ENCODE peak calls at places on chromosomes 2 and 18, in nine cellular contexts. T is stomach; Z is SHP77; G is mammary epithelial cell; V is activated CD4-positive, alpha-beta T cell treated with anti-CD3 and anti-CD28 coated beads, Interleukin-2, amount 10 ng/mL, durations not matched to agents 7 days and 5 days; N is AG10803; Y is GM20000; A is A549; P is head of caudate nucleus. K is an unnamed sample.

GRCh38 chr18:37254256-37254880 is 311.2 kb downstream of the CELF4 start:
- DNase-seq in T (peak), Z (no peak), G (no peak), V (no peak), N (no peak), Y (no peak), A (no peak), P (no peak), K (no peak)

GRCh38 chr2:233810385-233810784 is 32.3 kb downstream of the MROH2A start:
- DNase-seq in T (peak), Z (no peak), G (no peak), V (no peak), N (no peak), Y (no peak), A (no peak), P (peak), K (no peak)

GRCh38 chr2:171836151-171836910 is 57.7 kb downstream of the SLC25A12 start:
- DNase-seq in T (no peak), Z (no peak), G (no peak), V (no peak), N (peak), Y (no peak), A (no peak), P (no peak), K (no peak)

GRCh38 chr2:109185801-109186570 is 57.0 kb downstream of the SH3RF3 start:
- DNase-seq in T (no peak), Z (no peak), G (no peak), V (no peak), N (peak), Y (no peak), A (no peak), P (no peak), K (no peak)

GRCh38 chr2:10514743-10515142 is 66.6 kb upstream of the ODC1 start:
- DNase-seq in T (no peak), Z (no peak), G (peak), V (no peak), N (peak), Y (no peak), A (peak), P (no peak), K (peak)

GRCh38 chr2:109470121-109470921 is 143.4 kb downstream of the SEPTIN10 start:
- DNase-seq in T (no peak), Z (no peak), G (peak), V (no peak), N (peak), Y (no peak), A (no peak), P (no peak), K (peak)

GRCh38 chr2:37560863-37561614 is 110.4 kb downstream of the CDC42EP3 start:
- DNase-seq in T (no peak), Z (no peak), G (no peak), V (no peak), N (peak), Y (no peak), A (no peak), P (no peak), K (no peak)

GRCh38 chr2:232633413-232634318 is at the start of gene EFHD1:
- DNase-seq in T (peak), Z (no peak), G (peak), V (peak), N (peak), Y (peak), A (peak), P (peak), K (peak)

GRCh38 chr18:26103579-26103978 is 13.2 kb upstream of the SS18 start:
- DNase-seq in T (no peak), Z (no peak), G (no peak), V (peak), N (no peak), Y (no peak), A (no peak), P (no peak), K (peak)

GRCh38 chr2:73998451-73998850 is 13.7 kb downstream of the TET3 start:
- DNase-seq in T (no peak), Z (no peak), G (no peak), V (peak), N (no peak), Y (no peak), A (no peak), P (peak), K (no peak)

GRCh38 chr2:1990151-1990589 is 245.9 kb upstream of the PXDN start:
- DNase-seq in T (no peak), Z (no peak), G (no peak), V (peak), N (no peak), Y (no peak), A (no peak), P (no peak), K (no peak)

GRCh38 chr2:85181093-85181685 is 48.0 kb downstream of the TCF7L1 start:
- DNase-seq in T (no peak), Z (no peak), G (no peak), V (no peak), N (peak), Y (no peak), A (no peak), P (no peak), K (no peak)

GRCh38 chr18:29154758-29155725 is 978.1 kb upstream of the CDH2 start:
- DNase-seq in T (no peak), Z (no peak), G (peak), V (no peak), N (peak), Y (no peak), A (no peak), P (no peak), K (peak)

GRCh38 chr2:239575931-239576445 is 175.2 kb upstream of the HDAC4 start:
- DNase-seq in T (no peak), Z (no peak), G (no peak), V (no peak), N (no peak), Y (no peak), A (no peak), P (no peak), K (no peak)

GRCh38 chr2:60551241-60552095 is 2.0 kb downstream of the BCL11A start:
- DNase-seq in T (peak), Z (peak), G (peak), V (no peak), N (peak), Y (peak), A (no peak), P (no peak), K (peak)

GRCh38 chr18:66393463-66393862 is 210.4 kb downstream of the CDH19 start:
- DNase-seq in T (no peak), Z (no peak), G (no peak), V (no peak), N (no peak), Y (no peak), A (no peak), P (no peak), K (no peak)

GRCh38 chr2:119749405-119750066 is 10.2 kb upstream of the PTPN4 start:
- DNase-seq in T (no peak), Z (no peak), G (peak), V (no peak), N (no peak), Y (no peak), A (no peak), P (no peak), K (peak)

GRCh38 chr2:219186754-219187456 is 8.8 kb downstream of the RETREG2 start:
- DNase-seq in T (no peak), Z (no peak), G (no peak), V (no peak), N (no peak), Y (peak), A (no peak), P (no peak), K (no peak)

GRCh38 chr2:11647834-11648600 is 22.0 kb downstream of the NTSR2 start:
- DNase-seq in T (no peak), Z (no peak), G (peak), V (no peak), N (peak), Y (no peak), A (no peak), P (no peak), K (peak)

GRCh38 chr2:148812306-148812705 is 62.7 kb upstream of the KIF5C start:
- DNase-seq in T (no peak), Z (no peak), G (peak), V (no peak), N (peak), Y (no peak), A (no peak), P (no peak), K (peak)

GRCh38 chr2:229815858-229816257 is 101.5 kb upstream of the DNER start:
- DNase-seq in T (no peak), Z (no peak), G (peak), V (no peak), N (peak), Y (no peak), A (peak), P (no peak), K (peak)

GRCh38 chr2:175687465-175687864 is 314.6 kb downstream of the LNPK start:
- DNase-seq in T (no peak), Z (no peak), G (no peak), V (no peak), N (no peak), Y (no peak), A (no peak), P (no peak), K (no peak)

GRCh38 chr2:26195006-26195961 is 22.4 kb downstream of the GAREM2 start:
- DNase-seq in T (no peak), Z (no peak), G (no peak), V (no peak), N (peak), Y (no peak), A (no peak), P (no peak), K (no peak)

GRCh38 chr2:120110507-120110906 is 97.6 kb downstream of the EPB41L5 start:
- DNase-seq in T (no peak), Z (no peak), G (no peak), V (no peak), N (no peak), Y (no peak), A (no peak), P (no peak), K (no peak)

GRCh38 chr18:63829886-63830285 is 54.7 kb downstream of the SERPINB7 start:
- DNase-seq in T (no peak), Z (no peak), G (no peak), V (no peak), N (no peak), Y (no peak), A (no peak), P (no peak), K (no peak)

GRCh38 chr2:43269706-43270105 is 43.3 kb upstream of the ZFP36L2 start:
- DNase-seq in T (peak), Z (peak), G (no peak), V (no peak), N (peak), Y (no peak), A (no peak), P (no peak), K (peak)

GRCh38 chr2:7530001-7530400 is 612.8 kb downstream of the RNF144A start:
- DNase-seq in T (no peak), Z (no peak), G (peak), V (no peak), N (peak), Y (no peak), A (no peak), P (no peak), K (peak)

GRCh38 chr2:49080681-49081080 is 73.6 kb downstream of the FSHR start:
- DNase-seq in T (no peak), Z (no peak), G (no peak), V (no peak), N (no peak), Y (no peak), A (no peak), P (no peak), K (no peak)

GRCh38 chr2:119111115-119111975 is 47.2 kb downstream of the C1QL2 start:
- DNase-seq in T (no peak), Z (no peak), G (peak), V (no peak), N (no peak), Y (no peak), A (no peak), P (no peak), K (peak)

GRCh38 chr2:45912109-45912508 is 260.6 kb downstream of the PRKCE start:
- DNase-seq in T (no peak), Z (no peak), G (no peak), V (no peak), N (no peak), Y (no peak), A (no peak), P (no peak), K (no peak)

GRCh38 chr2:38622210-38622609 is 19.5 kb upstream of the HNRNPLL start:
- DNase-seq in T (no peak), Z (no peak), G (no peak), V (no peak), N (no peak), Y (no peak), A (no peak), P (no peak), K (no peak)

GRCh38 chr2:239858179-239858578 is 167.0 kb downstream of the NDUFA10 start:
- DNase-seq in T (no peak), Z (no peak), G (no peak), V (no peak), N (no peak), Y (no peak), A (no peak), P (no peak), K (no peak)

GRCh38 chr2:174633621-174633927 is 36.0 kb upstream of the WIPF1 start:
- DNase-seq in T (no peak), Z (no peak), G (no peak), V (no peak), N (peak), Y (no peak), A (no peak), P (no peak), K (no peak)

GRCh38 chr18:59719533-59720325 is 22.5 kb upstream of the CCBE1 start:
- DNase-seq in T (no peak), Z (no peak), G (no peak), V (no peak), N (peak), Y (no peak), A (no peak), P (no peak), K (no peak)

GRCh38 chr18:65439184-65439583 is 311.6 kb upstream of the CDH7 start:
- DNase-seq in T (no peak), Z (no peak), G (no peak), V (no peak), N (no peak), Y (no peak), A (no peak), P (no peak), K (no peak)

GRCh38 chr18:74778191-74778847 is 180.6 kb downstream of the ZNF407 start:
- DNase-seq in T (no peak), Z (no peak), G (peak), V (no peak), N (peak), Y (no peak), A (no peak), P (no peak), K (peak)

GRCh38 chr2:231795525-231796327 is 9.5 kb downstream of the COPS7B start:
- DNase-seq in T (peak), Z (peak), G (peak), V (no peak), N (peak), Y (no peak), A (peak), P (no peak), K (peak)

GRCh38 chr2:241997017-241997416 is 127.5 kb downstream of the RTP5 start:
- DNase-seq in T (peak), Z (no peak), G (no peak), V (no peak), N (no peak), Y (no peak), A (no peak), P (no peak), K (no peak)

GRCh38 chr18:4511166-4511565 is 56.1 kb upstream of the DLGAP1 start:
- DNase-seq in T (no peak), Z (no peak), G (no peak), V (no peak), N (no peak), Y (no peak), A (no peak), P (no peak), K (no peak)